ENCODE peak calls at places on chromosome 19, in five cellular contexts. H, T, L, I and D are unnamed samples.
A peak's percentile ranks its signal among the peaks of the same experiment; 100 is the strongest.

GRCh38 chr19:32611161-32611560 is 30.2 kb downstream of the PDCD5 start:
- DNase-seq in H (no peak), T (no peak), L (no peak), I (no peak), D (no peak)

GRCh38 chr19:32318884-32319520 is 26.4 kb upstream of the ZNF507 start:
- DNase-seq in H (no peak), I (no peak), T (no peak), L (no peak), D (peak; percentile 90)

GRCh38 chr19:38831142-38831605 is 420 bp downstream of the ECH1 start:
- DNase-seq in L (peak; percentile 60), H (peak; percentile 86), I (peak; percentile 76), T (peak; percentile 88), D (peak; percentile 74)

GRCh38 chr19:38733493-38734175 is 10.6 kb downstream of the CAPN12 start:
- DNase-seq in H (no peak), T (peak; percentile 78), L (no peak), I (no peak), D (no peak)

GRCh38 chr19:5434970-5435641 is 20.1 kb upstream of the ZNRF4 start:
- DNase-seq in I (no peak), H (no peak), T (no peak), L (no peak), D (no peak)

GRCh38 chr19:2567580-2567979 is 91.7 kb downstream of the GADD45B start:
- DNase-seq in T (peak; percentile 76), L (peak; percentile 17), H (no peak), I (peak; percentile 77), D (peak; percentile 49)

GRCh38 chr19:43752287-43752875 is 2.4 kb downstream of the SMG9 start:
- DNase-seq in H (no peak), I (no peak), T (no peak), L (no peak), D (no peak)

GRCh38 chr19:16327911-16328823 is 3.5 kb downstream of the KLF2 start:
- DNase-seq in T (peak; percentile 85), I (peak; percentile 79), L (peak; percentile 75), H (peak; percentile 89), D (no peak)

GRCh38 chr19:19170053-19170945 is at the start of gene MEF2B:
- DNase-seq in L (peak; percentile 68), I (peak; percentile 77), T (peak; percentile 90), H (peak; percentile 86), D (peak; percentile 97)

GRCh38 chr19:12606796-12607195 is 3.8 kb downstream of the ZNF490 start:
- DNase-seq in H (no peak), L (no peak), I (no peak), T (no peak), D (no peak)

GRCh38 chr19:44653977-44654784 is 10.5 kb downstream of the PVR start:
- DNase-seq in T (peak; percentile 89), L (peak; percentile 47), H (peak; percentile 79), I (peak; percentile 68), D (peak; percentile 89)

GRCh38 chr19:19176950-19177349 is 6.9 kb upstream of the MEF2B start:
- DNase-seq in L (no peak), I (no peak), T (no peak), H (no peak), D (peak; percentile 67)

GRCh38 chr19:29311391-29311790 is 98.4 kb upstream of the UQCRFS1 start:
- DNase-seq in I (no peak), H (no peak), T (no peak), L (no peak), D (peak; percentile 64)

GRCh38 chr19:16417660-16418596 is 53.8 kb downstream of the EPS15L1 start:
- DNase-seq in I (peak; percentile 75), H (peak; percentile 67), T (peak; percentile 93), L (peak; percentile 74), D (peak; percentile 94)

GRCh38 chr19:16588089-16588823 is 16.0 kb upstream of the SLC35E1 start:
- DNase-seq in L (no peak), T (no peak), I (no peak), H (no peak), D (no peak)

GRCh38 chr19:10454267-10454666 is 33.9 kb downstream of the PDE4A start:
- DNase-seq in L (no peak), H (no peak), T (no peak), I (no peak), D (peak; percentile 85)

GRCh38 chr19:45472557-45473365 is 5.0 kb downstream of the FOSB start:
- DNase-seq in H (no peak), L (no peak), I (no peak), T (peak; percentile 88), D (peak; percentile 67)

DNA sequence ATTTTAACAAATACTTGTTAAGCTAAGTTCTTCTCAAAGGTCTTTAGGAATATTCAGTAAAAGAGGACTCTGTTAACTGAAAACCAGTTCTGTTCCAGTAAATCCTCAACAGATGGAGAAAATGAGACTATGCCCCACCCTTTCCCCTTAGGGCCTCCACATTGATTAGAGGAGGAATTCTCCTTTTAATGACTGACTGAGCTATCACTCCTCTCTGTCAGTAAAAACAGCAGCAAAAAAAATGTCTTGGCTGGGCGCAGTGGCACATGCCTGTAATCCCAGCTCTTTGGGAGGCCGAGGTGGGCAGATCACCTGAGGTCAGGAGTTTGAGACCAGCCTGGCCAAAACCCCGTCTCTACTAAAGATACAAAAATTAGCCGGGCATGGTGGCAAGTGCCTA is 50.1 kb downstream of the NLRP12 start:
- DNase-seq in I (no peak), H (no peak), L (no peak), T (no peak), D (no peak)
- H3K27ac ChIP-seq in I (no peak overlapping the region), H (no peak overlapping the region), L (no peak overlapping the region), T (no peak overlapping the region), D (peak overlapping the region; percentile 0)

DNA sequence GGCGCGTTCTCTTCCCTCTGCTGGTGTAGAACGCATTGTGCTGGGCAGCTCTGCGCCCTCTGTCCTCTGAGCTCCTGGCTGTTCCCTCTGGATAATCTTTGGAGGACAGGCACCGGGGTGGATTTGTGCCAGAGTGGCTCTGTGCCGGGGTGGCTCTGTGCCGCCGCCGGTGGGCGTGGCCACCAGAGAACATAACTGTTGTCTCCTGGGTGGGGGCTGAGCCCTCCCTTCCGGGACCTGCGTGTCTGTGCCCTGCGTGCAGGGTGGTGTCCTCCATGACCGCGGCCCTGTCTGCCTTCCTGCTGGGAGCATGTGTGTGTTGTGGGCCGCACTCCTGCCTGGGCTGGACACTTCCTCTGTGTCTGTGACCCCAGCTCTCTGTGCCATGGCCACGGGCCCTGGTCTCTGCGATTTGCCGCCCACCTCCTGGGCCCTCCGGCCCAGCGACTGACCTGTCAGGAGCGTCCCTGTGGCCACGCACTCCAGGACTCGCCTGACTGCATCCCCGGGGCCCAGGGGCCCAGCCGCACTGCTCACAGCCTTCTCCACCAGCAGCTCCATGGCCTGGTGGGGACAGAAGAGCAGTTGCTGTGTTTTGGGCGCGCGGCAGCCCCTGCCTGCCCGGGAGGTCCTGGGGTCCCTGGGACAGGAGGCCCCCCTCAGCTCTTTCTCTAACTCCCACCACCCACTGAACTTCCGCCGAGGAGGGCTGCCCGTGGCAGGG is 22.4 kb upstream of the MATK start:
- DNase-seq in T (no peak), I (no peak), H (no peak), L (no peak), D (peak; percentile 44)
- H3K4me3 ChIP-seq in T (no peak overlapping the region), I (no peak overlapping the region), H (no peak overlapping the region), L (no peak overlapping the region), D (no peak overlapping the region)

GRCh38 chr19:47792616-47793015 is 11.7 kb downstream of the TPRX1 start:
- DNase-seq in T (no peak), L (no peak), I (no peak), H (no peak), D (no peak)
- H3K27ac ChIP-seq in T (no peak overlapping the region), L (no peak overlapping the region), I (no peak overlapping the region), H (no peak overlapping the region), D (no peak overlapping the region)

GRCh38 chr19:49390131-49390977 is 2.3 kb downstream of the KASH5 start:
- DNase-seq in T (no peak), L (no peak), I (no peak), H (no peak), D (no peak)

GRCh38 chr19:49391581-49392399 is 3.7 kb downstream of the KASH5 start:
- DNase-seq in I (peak; percentile 77), T (peak; percentile 91), H (peak; percentile 82), L (peak; percentile 64), D (peak; percentile 95)

GRCh38 chr19:49389406-49389805 is 1.4 kb downstream of the KASH5 start:
- DNase-seq in H (no peak), L (no peak), T (no peak), I (no peak), D (no peak)

GRCh38 chr19:49390978-49391304 is 2.9 kb downstream of the KASH5 start:
- DNase-seq in H (no peak), I (no peak), T (no peak), L (no peak), D (no peak)

DNA sequence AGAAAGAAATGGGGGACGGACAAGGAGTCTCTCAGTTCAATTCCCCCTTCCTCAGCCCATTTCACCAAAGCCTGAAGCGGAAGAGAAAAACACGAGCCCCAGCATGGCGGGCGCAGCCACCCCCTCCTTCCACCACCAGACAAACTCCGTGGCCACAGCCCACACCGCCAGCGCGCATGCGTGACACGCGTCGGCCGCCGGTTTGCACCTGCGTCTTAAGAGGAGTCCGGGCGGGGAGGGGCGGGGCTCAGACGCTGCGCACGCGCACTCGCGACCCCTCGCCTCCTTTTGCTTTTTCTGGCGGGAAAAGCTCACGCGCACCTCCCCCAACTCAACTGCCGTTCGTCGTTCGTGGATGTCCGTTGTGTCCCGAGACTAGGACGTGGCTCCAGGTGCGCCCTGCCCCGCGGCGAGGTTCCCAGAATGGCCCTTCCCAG is at the start of gene KASH5:
- DNase-seq in L (peak; percentile 63), H (peak; percentile 87), T (peak; percentile 92), I (peak; percentile 72), D (no peak)
- H3K4me3 ChIP-seq in L (no peak within 1 kb of the TSS), H (peak within 1 kb of the TSS; percentile 3), T (no peak within 1 kb of the TSS), I (peak within 1 kb of the TSS; percentile 40), D (no peak within 1 kb of the TSS)

GRCh38 chr19:51702103-51702753 is 9.1 kb downstream of the SPACA6 start:
- DNase-seq in I (peak; percentile 77), H (peak; percentile 93), L (peak; percentile 95), T (peak; percentile 94), D (peak; percentile 98)
- H3K27ac ChIP-seq in I (peak overlapping the region; percentile 94), H (peak overlapping the region; percentile 64), L (peak overlapping the region; percentile 96), T (peak overlapping the region; percentile 14), D (no peak overlapping the region)

DNA sequence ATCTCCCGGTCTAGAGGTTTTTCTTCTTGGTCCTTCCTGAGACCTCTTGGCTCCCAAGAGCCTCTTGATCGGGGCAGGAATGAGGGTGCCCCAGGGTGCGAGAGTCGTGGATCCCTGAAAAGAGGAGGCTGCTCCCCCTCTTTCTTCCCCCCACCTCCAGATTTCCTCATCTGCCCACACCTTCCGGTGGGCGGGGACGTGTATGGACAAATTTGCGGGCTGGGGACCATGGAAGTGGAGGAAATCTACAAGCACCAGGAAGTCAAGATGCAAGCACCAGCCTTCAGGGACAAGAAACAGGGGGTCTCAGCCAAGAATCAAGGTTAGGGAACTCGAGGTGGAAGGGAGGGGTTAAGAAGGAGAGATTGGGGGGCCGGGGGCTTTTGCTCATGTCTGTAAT is at the start of gene MCEMP1:
- DNase-seq in H (peak; percentile 57), L (no peak), I (no peak), T (no peak), D (no peak)
- H3K4me3 ChIP-seq in H (peak within 1 kb of the TSS; percentile 15), L (no peak within 1 kb of the TSS), I (no peak within 1 kb of the TSS), T (no peak within 1 kb of the TSS), D (no peak within 1 kb of the TSS)